ENCODE peak calls at places on chromosomes 13 and 19, in nine cellular contexts. F, I, J, E, X, Q, N, W and R are unnamed samples.

GRCh38 chr13:112069063-112069726 is 2.2 kb downstream of the SOX1 start:
- DNase-seq in F (no peak), I (no peak), J (no peak), E (no peak), X (no peak), Q (no peak), N (no peak), W (no peak), R (no peak)

GRCh38 chr13:26498524-26499208 is 58.8 kb upstream of the WASF3 start:
- DNase-seq in F (no peak), I (no peak), J (no peak), E (no peak), X (no peak), Q (no peak), N (peak), W (no peak), R (no peak)

GRCh38 chr13:63381078-63381859 is 1965.6 kb upstream of the PCDH20 start:
- DNase-seq in F (no peak), I (no peak), J (no peak), E (no peak), X (no peak), Q (no peak), N (no peak), W (no peak), R (no peak)

GRCh38 chr13:100671389-100672182 is 3.0 kb downstream of the TMTC4 start:
- DNase-seq in F (no peak), I (no peak), J (no peak), E (no peak), X (no peak), Q (no peak), N (no peak), W (no peak), R (no peak)

GRCh38 chr19:56504581-56504980 is 3.1 kb upstream of the ZNF471 start:
- DNase-seq in F (no peak), I (no peak), J (no peak), E (no peak), X (no peak), Q (no peak), N (no peak), W (no peak), R (no peak)

GRCh38 chr19:43028866-43029265 is 2.6 kb upstream of the PSG11 start:
- DNase-seq in F (no peak), I (no peak), J (no peak), E (no peak), X (no peak), Q (no peak), N (no peak), W (no peak), R (no peak)

GRCh38 chr13:42971670-42972355 is 20.2 kb downstream of the EPSTI1 start:
- DNase-seq in F (no peak), I (no peak), J (no peak), E (no peak), X (no peak), Q (no peak), N (no peak), W (no peak), R (no peak)

GRCh38 chr19:51750381-51751124 is 1.1 kb downstream of the FPR1 start:
- DNase-seq in F (no peak), I (no peak), J (no peak), E (no peak), X (no peak), Q (no peak), N (no peak), W (no peak), R (no peak)

GRCh38 chr13:20940083-20940482 is 37.5 kb upstream of the XPO4 start:
- DNase-seq in F (no peak), I (no peak), J (no peak), E (no peak), X (no peak), Q (no peak), N (no peak), W (no peak), R (no peak)

GRCh38 chr13:41916173-41916954 is 44.5 kb downstream of the VWA8 start:
- DNase-seq in F (no peak), I (peak), J (no peak), E (no peak), X (no peak), Q (peak), N (no peak), W (no peak), R (no peak)

GRCh38 chr19:56403261-56403660 is 871 bp upstream of the ZNF583 start:
- DNase-seq in F (peak), I (peak), J (no peak), E (no peak), X (no peak), Q (no peak), N (no peak), W (no peak), R (no peak)

GRCh38 chr13:50677687-50678463 is 165.6 kb downstream of the DLEU7 start:
- DNase-seq in F (no peak), I (no peak), J (no peak), E (no peak), X (no peak), Q (no peak), N (no peak), W (no peak), R (no peak)

GRCh38 chr13:43580280-43580679 is 206.5 kb downstream of the ENOX1 start:
- DNase-seq in F (no peak), I (no peak), J (no peak), E (no peak), X (no peak), Q (no peak), N (no peak), W (no peak), R (no peak)

GRCh38 chr13:30112602-30113435 is 194.5 kb downstream of the KATNAL1 start:
- DNase-seq in F (peak), I (peak), J (no peak), E (peak), X (peak), Q (peak), N (peak), W (peak), R (peak)

GRCh38 chr13:100484708-100485107 is 103.9 kb downstream of the GGACT start:
- DNase-seq in F (no peak), I (no peak), J (no peak), E (no peak), X (no peak), Q (no peak), N (no peak), W (no peak), R (no peak)

GRCh38 chr19:19081642-19082151 is 17.9 kb downstream of the SLC25A42 start:
- DNase-seq in F (no peak), I (no peak), J (no peak), E (no peak), X (no peak), Q (no peak), N (no peak), W (no peak), R (no peak)

GRCh38 chr13:113078895-113079720 is 26.5 kb upstream of the F7 start:
- DNase-seq in F (no peak), I (no peak), J (no peak), E (peak), X (no peak), Q (no peak), N (no peak), W (no peak), R (peak)

GRCh38 chr13:78977311-78977710 is 318.4 kb upstream of the OBI1 start:
- DNase-seq in F (no peak), I (no peak), J (no peak), E (no peak), X (no peak), Q (no peak), N (no peak), W (no peak), R (no peak)

GRCh38 chr13:41960700-41961697 is at the start of gene VWA8:
- DNase-seq in F (peak), I (peak), J (no peak), E (peak), X (peak), Q (peak), N (peak), W (peak), R (peak)

GRCh38 chr13:83162493-83162892 is 719.8 kb downstream of the SLITRK1 start:
- DNase-seq in F (no peak), I (no peak), J (no peak), E (no peak), X (no peak), Q (no peak), N (no peak), W (no peak), R (no peak)

GRCh38 chr19:18232540-18233223 is 6.4 kb upstream of the PDE4C start:
- DNase-seq in F (no peak), I (no peak), J (no peak), E (no peak), X (no peak), Q (no peak), N (peak), W (no peak), R (no peak)

GRCh38 chr19:7358102-7358597 is 9.4 kb downstream of the ARHGEF18 start:
- DNase-seq in F (no peak), I (no peak), J (no peak), E (no peak), X (no peak), Q (no peak), N (no peak), W (no peak), R (no peak)

GRCh38 chr19:38892841-38893240 is 6.6 kb downstream of the SIRT2 start:
- DNase-seq in F (no peak), I (no peak), J (no peak), E (no peak), X (no peak), Q (no peak), N (no peak), W (no peak), R (no peak)

GRCh38 chr13:73223372-73223781 is 164.6 kb downstream of the KLF5 start:
- DNase-seq in F (no peak), I (no peak), J (no peak), E (no peak), X (no peak), Q (no peak), N (no peak), W (no peak), R (no peak)

GRCh38 chr19:39916236-39916635 is 18.2 kb downstream of the FCGBP start:
- DNase-seq in F (no peak), I (no peak), J (no peak), E (no peak), X (no peak), Q (no peak), N (no peak), W (no peak), R (peak)

GRCh38 chr13:92716749-92717148 is 509.9 kb upstream of the GPC6 start:
- DNase-seq in F (no peak), I (no peak), J (no peak), E (no peak), X (no peak), Q (peak), N (no peak), W (no peak), R (no peak)